ENCODE peak calls at places on chromosome 18, in eight cellular contexts. K, U, Q, R, C, Y, H and A are unnamed samples. For H3K4me1 and H3K36me3, the result is how much of the 10 kb centered on the place peaks cover.

GRCh38 chr18:24987933-24988840 is 363.8 kb downstream of the ZNF521 start:
- DNase-seq in R (no peak), U (no peak), H (no peak), C (no peak), Y (no peak), K (no peak), Q (no peak), A (no peak)

GRCh38 chr18:9814431-9814830 is 71.3 kb upstream of the TXNDC2 start:
- DNase-seq in H (no peak), K (no peak), Y (no peak), R (no peak), C (no peak), Q (no peak), U (no peak), A (no peak)

GRCh38 chr18:33821503-33821902 is 243.5 kb downstream of the ASXL3 start:
- DNase-seq in Y (no peak), Q (no peak), U (no peak), R (no peak), H (no peak), C (no peak), K (no peak), A (no peak)

GRCh38 chr18:39434223-39434622 is 1868.6 kb upstream of the CELF4 start:
- DNase-seq in K (no peak), Q (no peak), H (no peak), C (no peak), Y (no peak), U (no peak), R (no peak), A (no peak)

GRCh38 chr18:28113271-28114023 is 63.5 kb downstream of the CDH2 start:
- DNase-seq in U (no peak), K (no peak), R (no peak), H (no peak), Q (no peak), C (no peak), Y (no peak), A (no peak)

GRCh38 chr18:46152808-46153617 is 48.8 kb downstream of the HAUS1 start:
- DNase-seq in K (peak), Y (peak), R (no peak), H (no peak), C (peak), U (no peak), Q (peak), A (no peak)

GRCh38 chr18:70024088-70024487 is 76.4 kb upstream of the CD226 start:
- DNase-seq in U (no peak), C (no peak), Y (no peak), K (no peak), H (no peak), R (no peak), Q (no peak), A (no peak)

GRCh38 chr18:42078711-42079110 is 123.7 kb downstream of the PIK3C3 start:
- DNase-seq in Y (no peak), U (no peak), K (no peak), R (no peak), C (no peak), H (no peak), Q (no peak), A (no peak)

GRCh38 chr18:13435596-13436333 is 217.2 kb downstream of the LDLRAD4 start:
- DNase-seq in H (no peak), R (no peak), Y (no peak), C (no peak), U (no peak), K (no peak), Q (no peak), A (no peak)

GRCh38 chr18:63090334-63090733 is 229.2 kb downstream of the BCL2 start:
- DNase-seq in Q (no peak), U (no peak), Y (no peak), K (no peak), C (no peak), H (no peak), R (no peak), A (no peak)

GRCh38 chr18:6857305-6857704 is 127.8 kb downstream of the ARHGAP28 start:
- DNase-seq in K (no peak), Q (no peak), C (no peak), H (no peak), R (no peak), U (no peak), Y (peak), A (no peak)

GRCh38 chr18:58787750-58788149 is 76.9 kb upstream of the ZNF532 start:
- DNase-seq in C (no peak), H (no peak), Q (peak), Y (no peak), R (no peak), U (no peak), K (no peak), A (no peak)

GRCh38 chr18:50011813-50012445 is 183.0 kb downstream of the MYO5B start:
- DNase-seq in Y (no peak), Q (no peak), R (no peak), H (no peak), U (no peak), C (no peak), K (no peak), A (no peak)

GRCh38 chr18:58754544-58755068 is 83.3 kb downstream of the MALT1 start:
- DNase-seq in U (no peak), R (peak), Q (peak), C (no peak), Y (no peak), K (no peak), H (no peak), A (no peak)

GRCh38 chr18:8480506-8481328 is 128.5 kb upstream of the RAB12 start:
- DNase-seq in C (no peak), Q (peak), K (peak), R (no peak), U (peak), Y (no peak), H (no peak), A (peak)

GRCh38 chr18:44826418-44827259 is 146.0 kb downstream of the SETBP1 start:
- DNase-seq in H (no peak), Y (no peak), K (peak), U (no peak), R (no peak), C (peak), Q (peak), A (peak)

GRCh38 chr18:5527603-5528002 is 16.2 kb downstream of the EPB41L3 start:
- DNase-seq in Y (no peak), K (no peak), H (no peak), U (no peak), R (no peak), C (no peak), Q (no peak), A (no peak)

GRCh38 chr18:74249181-74249968 is 42.4 kb downstream of the CYB5A start:
- DNase-seq in Q (no peak), K (no peak), C (no peak), Y (no peak), U (no peak), R (no peak), H (no peak), A (no peak)

GRCh38 chr18:31774477-31774785 is 13.8 kb upstream of the SLC25A52 start:
- DNase-seq in Y (no peak), K (no peak), H (no peak), Q (no peak), C (no peak), U (no peak), R (no peak), A (no peak)

GRCh38 chr18:12003894-12004293 is 22.6 kb downstream of the IMPA2 start:
- DNase-seq in C (peak), R (no peak), K (no peak), Q (no peak), H (no peak), Y (no peak), U (no peak), A (no peak)

GRCh38 chr18:56000041-56000440 is 412.0 kb upstream of the TCF4 start:
- DNase-seq in Q (no peak), C (no peak), H (no peak), U (no peak), R (no peak), K (no peak), Y (no peak), A (no peak)

GRCh38 chr18:55999641-56000040 is 411.6 kb upstream of the TCF4 start:
- DNase-seq in Y (no peak), R (no peak), K (no peak), C (no peak), Q (no peak), U (no peak), H (no peak), A (no peak)

GRCh38 chr18:55998071-55998522 is 410.1 kb upstream of the TCF4 start:
- DNase-seq in Q (peak), U (no peak), H (no peak), Y (no peak), K (peak), R (no peak), C (no peak), A (no peak)

GRCh38 chr18:55996726-55997125 is 408.7 kb upstream of the TCF4 start:
- DNase-seq in U (no peak), Y (no peak), Q (no peak), R (no peak), H (no peak), K (no peak), C (no peak), A (no peak)

DNA sequence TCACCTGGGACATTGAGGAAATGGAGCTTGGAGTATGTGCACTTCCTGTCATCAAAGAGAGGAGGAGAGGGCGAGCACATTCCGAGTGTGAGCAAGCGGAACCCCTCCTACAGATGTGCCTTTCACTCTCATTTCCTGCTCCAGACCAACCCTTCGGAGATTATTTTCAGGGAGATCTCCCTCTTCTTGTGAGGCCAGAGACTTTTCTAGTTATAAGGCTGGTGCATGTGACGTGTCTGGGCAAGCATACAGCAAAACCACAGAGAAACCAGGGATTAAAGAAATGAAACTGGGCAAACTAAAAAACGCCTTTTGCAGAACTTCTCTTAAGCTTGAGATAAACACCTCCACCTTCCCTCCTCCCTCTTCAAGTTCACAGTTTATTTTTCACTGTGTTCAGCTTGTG is 409.2 kb upstream of the TCF4 start:
- DNase-seq in H (no peak), Q (no peak), C (no peak), R (no peak), K (no peak), Y (no peak), U (no peak), A (no peak)
- H3K4me3 ChIP-seq in H (no peak), Q (no peak), C (no peak), R (no peak), K (no peak), Y (no peak), U (no peak), A (no peak)

DNA sequence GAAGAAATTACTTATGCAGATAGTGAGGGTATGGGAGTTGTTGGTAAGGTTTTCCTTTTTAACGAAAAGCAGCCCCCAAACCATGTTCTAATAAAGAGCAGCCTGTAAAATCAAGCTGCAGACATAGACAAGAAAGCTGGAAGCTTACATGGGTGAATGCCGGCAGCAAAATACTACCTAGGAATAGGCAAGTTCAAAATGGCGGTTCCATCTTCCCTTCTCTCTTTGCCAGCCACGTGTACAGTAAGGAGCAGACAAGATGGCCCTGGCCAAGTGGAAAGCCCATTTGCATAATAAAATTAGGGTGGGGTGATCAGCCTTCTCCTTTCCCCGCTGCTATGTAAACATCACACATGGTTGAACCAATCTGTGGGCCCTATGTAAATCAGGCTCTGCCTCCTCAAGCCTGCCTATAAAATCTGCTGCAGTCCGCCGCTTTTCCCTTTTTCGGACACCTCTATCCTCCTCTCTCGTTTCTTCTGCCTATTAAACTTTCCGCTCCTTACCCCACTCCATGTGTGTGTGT is 155.0 kb downstream of the ZBTB7C start:
- DNase-seq in H (no peak), R (no peak), Y (no peak), C (no peak), U (no peak), K (no peak), Q (no peak), A (no peak)
- H3K4me1 ChIP-seq in H (under half), R (under half), Y (under half), C (under half), U (under half), K (under half), Q (under half), A (under half)

GRCh38 chr18:22951823-22952222 is 18.7 kb downstream of the RBBP8 start:
- DNase-seq in K (no peak), R (no peak), Q (no peak), Y (no peak), H (no peak), C (no peak), U (no peak), A (no peak)

GRCh38 chr18:22946841-22947240 is 13.7 kb downstream of the RBBP8 start:
- DNase-seq in K (no peak), U (no peak), H (no peak), C (no peak), R (no peak), Y (no peak), Q (no peak), A (no peak)

GRCh38 chr18:22943847-22944246 is 10.7 kb downstream of the RBBP8 start:
- DNase-seq in H (no peak), C (no peak), Y (no peak), Q (no peak), U (no peak), R (no peak), K (no peak), A (no peak)

GRCh38 chr18:22946217-22946616 is 13.1 kb downstream of the RBBP8 start:
- DNase-seq in C (no peak), H (no peak), Y (no peak), R (no peak), Q (no peak), K (no peak), U (no peak), A (no peak)
- H3K36me3 ChIP-seq in C (under half), H (under half), Y (half or more), R (under half), Q (under half), K (under half), U (half or more), A (under half)

DNA sequence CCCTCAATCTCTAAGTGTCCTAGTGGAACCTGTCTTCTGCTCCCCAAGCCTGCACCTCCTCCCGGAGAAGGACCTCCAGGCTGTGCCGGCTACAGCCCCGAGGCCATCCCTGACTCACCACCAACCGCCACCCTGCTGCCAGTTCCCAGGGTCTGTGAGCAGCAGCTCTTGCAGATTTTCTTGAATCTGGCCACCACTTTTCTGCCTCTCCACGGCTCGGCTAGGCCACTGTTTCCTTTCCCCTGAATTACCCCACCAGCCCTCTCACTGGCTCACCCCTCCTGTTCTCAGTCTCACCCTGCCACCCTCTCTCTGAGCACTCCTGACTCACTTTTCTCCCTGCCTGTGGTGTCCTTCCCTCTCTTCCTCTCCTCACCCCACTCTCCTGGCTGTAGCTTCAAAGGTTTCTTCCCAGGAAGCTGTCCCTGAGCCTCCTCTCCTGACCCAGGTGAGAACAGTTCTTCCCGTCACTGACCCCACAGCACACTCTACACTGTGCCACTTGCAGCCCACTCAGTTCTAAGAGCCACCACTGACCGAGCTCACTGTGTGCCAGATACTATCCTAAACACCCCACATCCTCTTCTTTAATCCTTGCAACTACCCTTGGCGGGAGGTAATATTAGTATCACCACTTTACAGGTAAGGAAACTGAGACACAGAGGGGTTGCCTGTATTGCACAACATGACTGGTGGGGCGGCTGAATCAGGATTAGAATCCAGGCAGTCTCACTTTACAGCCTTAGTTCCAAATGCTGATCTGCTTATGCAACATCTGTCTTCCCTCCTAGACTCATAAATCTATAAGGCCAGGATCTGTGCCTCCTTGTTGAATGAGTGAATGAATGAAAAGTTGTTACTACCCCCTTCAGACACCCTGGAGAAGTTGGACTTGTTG is 111.6 kb downstream of the SMAD7 start:
- DNase-seq in Y (no peak), H (no peak), K (no peak), C (peak), Q (no peak), R (no peak), U (no peak), A (no peak)
- H3K4me3 ChIP-seq in Y (no peak), H (no peak), K (no peak), C (no peak), Q (no peak), R (no peak), U (no peak), A (no peak)

GRCh38 chr18:23243178-23243577 is 107.9 kb downstream of the CABLES1 start:
- DNase-seq in K (no peak), Q (no peak), Y (no peak), U (peak), C (no peak), H (no peak), R (no peak), A (peak)
- H3K4me1 ChIP-seq in K (under half), Q (under half), Y (under half), U (under half), C (under half), H (under half), R (under half), A (under half)